ENCODE peak calls at places on chromosome 5, in seven cellular contexts. X is adrenal gland, R is uterus, M is sigmoid colon, P is NB4, J is breast epithelium, B is stomach. Y is an unnamed sample.
A peak's percentile ranks its signal among the peaks of the same experiment; 100 is the strongest.

GRCh38 chr5:176740702-176741565 is 69.4 kb upstream of the UNC5A start:
- DNase-seq in B (peak; percentile 17), J (no peak), M (peak; percentile 46), X (no peak), P (no peak), R (no peak), Y (peak; percentile 81)

GRCh38 chr5:45385321-45386058 is 310.7 kb downstream of the HCN1 start:
- DNase-seq in P (peak; percentile 43), R (no peak), M (no peak), X (peak; percentile 2), B (no peak), J (no peak), Y (no peak)

GRCh38 chr5:113117543-113118110 is 141.0 kb downstream of the DCP2 start:
- DNase-seq in R (no peak), P (no peak), J (no peak), B (no peak), M (no peak), X (no peak), Y (no peak)

GRCh38 chr5:36682499-36682898 is 76.1 kb downstream of the SLC1A3 start:
- DNase-seq in B (no peak), M (no peak), P (no peak), R (no peak), J (no peak), X (no peak), Y (no peak)

GRCh38 chr5:111584651-111585050 is 72.3 kb upstream of the STARD4 start:
- DNase-seq in X (peak; percentile 19), B (no peak), R (no peak), J (no peak), M (no peak), P (peak; percentile 20), Y (no peak)

GRCh38 chr5:24788829-24789509 is 144.2 kb upstream of the CDH10 start:
- DNase-seq in J (no peak), P (no peak), M (no peak), X (no peak), R (no peak), B (no peak), Y (no peak)

GRCh38 chr5:120436996-120437395 is 27.1 kb upstream of the PRR16 start:
- DNase-seq in J (no peak), B (no peak), M (no peak), R (no peak), P (peak; percentile 4), X (no peak), Y (no peak)

GRCh38 chr5:103847060-103847459 is 284.5 kb upstream of the NUDT12 start:
- DNase-seq in J (no peak), R (no peak), M (no peak), P (no peak), X (no peak), B (no peak), Y (no peak)

GRCh38 chr5:14064841-14065240 is 78.3 kb upstream of the TRIO start:
- DNase-seq in J (no peak), P (no peak), M (no peak), X (no peak), R (no peak), B (no peak), Y (no peak)

GRCh38 chr5:163330723-163331668 is 106.4 kb upstream of the CCNG1 start:
- DNase-seq in X (no peak), P (peak; percentile 6), M (no peak), J (no peak), B (no peak), R (no peak), Y (no peak)

GRCh38 chr5:136207631-136208030 is 14.7 kb upstream of the SMIM32 start:
- DNase-seq in R (no peak), X (no peak), B (no peak), M (no peak), P (no peak), J (no peak), Y (no peak)

GRCh38 chr5:90144625-90145327 is 264.8 kb downstream of the CETN3 start:
- DNase-seq in P (no peak), M (no peak), R (no peak), X (no peak), B (no peak), J (no peak), Y (no peak)

GRCh38 chr5:87944553-87945320 is 323.9 kb downstream of the TMEM161B start:
- DNase-seq in X (no peak), P (no peak), J (no peak), R (peak; percentile 37), B (peak; percentile 25), M (peak; percentile 66), Y (no peak)

GRCh38 chr5:154543380-154543779 is 65.4 kb upstream of the HAND1 start:
- DNase-seq in X (no peak), R (no peak), P (no peak), B (no peak), M (no peak), J (no peak), Y (no peak)

GRCh38 chr5:78537821-78538220 is 110.8 kb downstream of the LHFPL2 start:
- DNase-seq in J (no peak), M (peak; percentile 70), B (no peak), P (peak; percentile 67), R (peak; percentile 56), X (peak; percentile 29), Y (no peak)

GRCh38 chr5:16952968-16953671 is 17.0 kb upstream of the MYO10 start:
- DNase-seq in J (no peak), M (no peak), X (no peak), P (no peak), R (no peak), B (no peak), Y (no peak)

GRCh38 chr5:5318426-5319205 is 103.9 kb upstream of the ICE1 start:
- DNase-seq in P (no peak), X (no peak), R (no peak), B (no peak), J (no peak), M (no peak), Y (no peak)

GRCh38 chr5:96718635-96719077 is 56.5 kb downstream of the CAST start:
- DNase-seq in R (peak; percentile 44), J (peak; percentile 98), P (no peak), M (no peak), B (peak; percentile 38), X (peak; percentile 81), Y (no peak)

GRCh38 chr5:43839218-43839617 is 236.2 kb downstream of the NNT start:
- DNase-seq in R (no peak), X (no peak), B (no peak), M (no peak), P (no peak), J (no peak), Y (no peak)

DNA sequence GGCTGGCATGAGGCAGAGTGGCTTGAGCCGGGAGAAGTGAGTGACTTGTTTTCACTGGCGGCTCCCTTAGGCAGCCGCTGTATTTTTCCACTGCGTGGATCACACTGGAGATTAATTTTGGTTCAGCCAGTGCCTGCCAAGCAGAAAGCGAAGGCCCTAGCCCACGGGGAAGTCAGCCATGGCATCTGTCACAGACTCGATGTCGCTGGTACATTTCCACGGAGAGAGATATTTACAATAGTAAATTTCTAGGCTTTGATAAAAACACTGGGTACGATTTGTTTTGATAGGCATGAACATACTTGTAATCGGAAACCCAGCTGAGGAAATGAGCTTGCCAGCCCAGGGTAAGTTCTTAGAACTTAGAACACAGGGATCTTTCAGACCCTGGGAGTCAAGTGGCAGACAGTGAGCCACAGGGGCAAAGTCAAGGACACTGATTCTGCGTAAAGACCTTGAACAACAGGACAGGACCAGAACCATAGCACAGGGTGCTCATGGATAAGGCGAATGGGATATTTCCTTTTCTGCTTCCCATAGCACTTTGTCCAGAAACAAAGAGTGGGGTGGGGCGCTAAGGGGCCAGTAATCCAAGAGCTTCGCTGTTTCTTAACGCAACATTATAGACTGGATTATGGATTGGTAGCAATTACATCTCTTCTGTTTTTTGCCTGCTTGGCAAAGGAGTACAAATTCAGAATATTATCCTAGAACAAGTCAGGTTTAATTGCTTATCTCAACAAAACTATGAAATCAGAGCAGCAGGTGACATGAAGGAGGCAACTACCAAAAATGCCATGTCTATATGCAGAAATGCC is 4.5 kb downstream of the DUSP1 start:
- DNase-seq in M (peak; percentile 96), J (peak; percentile 89), R (peak; percentile 88), P (no peak), X (peak; percentile 92), B (peak; percentile 87), Y (no peak)
- TF ChIP-seq POLR2A in M (peak; percentile 14), J (peak; percentile 32), R (peak; percentile 26), P (no peak), X (peak; percentile 92), B (no peak), Y (peak; percentile 17)

GRCh38 chr5:110343616-110344015 is 382.9 kb downstream of the TMEM232 start:
- DNase-seq in R (no peak), B (no peak), J (no peak), X (no peak), M (no peak), P (peak; percentile 7), Y (no peak)
- TF ChIP-seq CTCF in R (no peak), B (no peak), J (no peak), X (no peak), M (no peak), P (no peak), Y (no peak)

GRCh38 chr5:132498152-132498551 is 7.6 kb upstream of the IRF1 start:
- DNase-seq in P (no peak), M (peak; percentile 83), X (peak; percentile 65), J (peak; percentile 46), R (peak; percentile 44), B (peak; percentile 60), Y (peak; percentile 87)

GRCh38 chr5:132495063-132495671 is 4.6 kb upstream of the IRF1 start:
- DNase-seq in B (peak; percentile 25), X (no peak), R (no peak), M (peak; percentile 64), P (no peak), J (peak; percentile 16), Y (peak; percentile 84)

GRCh38 chr5:132495672-132496630 is 5.4 kb upstream of the IRF1 start:
- DNase-seq in M (peak; percentile 94), R (peak; percentile 93), B (peak; percentile 96), X (peak; percentile 92), P (peak; percentile 98), J (peak; percentile 93), Y (peak; percentile 95)

GRCh38 chr5:132497488-132497997 is 7.0 kb upstream of the IRF1 start:
- DNase-seq in R (peak; percentile 80), J (peak; percentile 71), P (no peak), B (peak; percentile 63), X (peak; percentile 61), M (peak; percentile 88), Y (peak; percentile 92)

GRCh38 chr5:132496631-132497487 is 6.3 kb upstream of the IRF1 start:
- DNase-seq in X (peak; percentile 95), R (peak; percentile 88), M (peak; percentile 94), B (peak; percentile 93), J (peak; percentile 81), P (peak; percentile 84), Y (peak; percentile 96)
- TF ChIP-seq POLR2A in X (peak; percentile 14), R (no peak), M (no peak), B (no peak), J (no peak), P (peak; percentile 30), Y (no peak)

GRCh38 chr5:140172473-140172872 is 2.5 kb upstream of the CYSTM1 start:
- DNase-seq in R (no peak), P (no peak), M (no peak), X (no peak), B (no peak), J (no peak), Y (no peak)

GRCh38 chr5:140174014-140174413 is 974 bp upstream of the CYSTM1 start:
- DNase-seq in X (no peak), P (no peak), R (no peak), M (no peak), J (no peak), B (no peak), Y (no peak)

GRCh38 chr5:140175367-140176027 is 509 bp downstream of the CYSTM1 start:
- DNase-seq in B (peak; percentile 74), J (peak; percentile 70), M (peak; percentile 93), R (peak; percentile 69), X (peak; percentile 80), P (peak; percentile 80), Y (no peak)

GRCh38 chr5:140176028-140176382 is 1.0 kb downstream of the CYSTM1 start:
- DNase-seq in P (no peak), X (no peak), B (no peak), R (no peak), J (no peak), M (no peak), Y (no peak)

GRCh38 chr5:140174472-140175366 is at the start of gene CYSTM1:
- DNase-seq in X (peak; percentile 98), J (peak; percentile 96), R (peak; percentile 95), B (peak; percentile 99), P (peak; percentile 92), M (peak; percentile 99), Y (no peak)
- TF ChIP-seq CTCF in X (no peak), J (no peak), R (no peak), B (no peak), P (no peak), M (no peak), Y (no peak)

Y was measured in vagina.